ENCODE peak calls at places on chromosomes 12 and 14, in six cellular contexts. E, P, R, Y, T and H are unnamed samples.

GRCh38 chr12:2324375-2324774 is 271.6 kb downstream of the CACNA1C start:
- DNase-seq in E (no peak), P (peak), R (no peak), Y (no peak), T (no peak), H (no peak)

GRCh38 chr12:13209279-13210021 is 12.9 kb downstream of the EMP1 start:
- DNase-seq in P (no peak), T (no peak), E (no peak), Y (no peak), R (no peak), H (no peak)

GRCh38 chr14:59406454-59407245 is 58.5 kb downstream of the GPR135 start:
- DNase-seq in Y (no peak), E (no peak), P (no peak), T (no peak), R (no peak), H (no peak)

GRCh38 chr12:131219173-131220006 is 265.7 kb downstream of the ADGRD1 start:
- DNase-seq in T (no peak), Y (no peak), E (no peak), P (no peak), R (no peak), H (no peak)

GRCh38 chr14:92480856-92481255 is 32.7 kb upstream of the RIN3 start:
- DNase-seq in P (no peak), R (no peak), E (no peak), T (no peak), Y (no peak), H (no peak)

GRCh38 chr14:72796935-72797334 is 97.0 kb downstream of the DPF3 start:
- DNase-seq in T (no peak), R (no peak), Y (no peak), P (no peak), E (no peak), H (no peak)

GRCh38 chr12:119202121-119202527 is 23.4 kb downstream of the HSPB8 start:
- DNase-seq in R (no peak), P (no peak), T (no peak), E (no peak), Y (no peak), H (no peak)

GRCh38 chr12:6953417-6954315 is 2.5 kb downstream of the PTPN6 start:
- DNase-seq in R (peak), T (no peak), E (peak), P (no peak), Y (no peak), H (peak)

GRCh38 chr14:20179880-20180279 is 10.8 kb upstream of the OR11G2 start:
- DNase-seq in E (no peak), T (no peak), Y (no peak), R (no peak), P (no peak), H (no peak)

GRCh38 chr12:12976366-12976765 is 23.7 kb downstream of the HEBP1 start:
- DNase-seq in R (no peak), P (no peak), Y (peak), E (no peak), T (no peak), H (peak)

GRCh38 chr14:98958048-98959031 is 313.7 kb downstream of the BCL11B start:
- DNase-seq in T (no peak), E (no peak), R (no peak), Y (no peak), P (no peak), H (no peak)

GRCh38 chr12:120496353-120497340 is 734 bp downstream of the DYNLL1 start:
- DNase-seq in R (peak), Y (peak), P (peak), T (peak), E (peak), H (peak)

GRCh38 chr12:60216226-60216625 is 620.4 kb downstream of the SLC16A7 start:
- DNase-seq in R (no peak), T (no peak), P (no peak), Y (no peak), E (no peak), H (no peak)

GRCh38 chr12:112130461-112130998 is 5.2 kb downstream of the TRAFD1 start:
- DNase-seq in P (no peak), R (no peak), T (no peak), Y (no peak), E (no peak), H (peak)

GRCh38 chr14:99383457-99384428 is 96.9 kb downstream of the SETD3 start:
- DNase-seq in E (no peak), R (no peak), P (no peak), T (no peak), Y (no peak), H (no peak)

GRCh38 chr12:77697126-77697525 is 133.6 kb upstream of the NAV3 start:
- DNase-seq in E (no peak), P (no peak), T (no peak), R (no peak), Y (no peak), H (no peak)

GRCh38 chr12:13024151-13024946 is 19.8 kb upstream of the FAM234B start:
- DNase-seq in R (no peak), P (no peak), T (peak), Y (no peak), E (no peak), H (no peak)

GRCh38 chr12:6229823-6230222 is 29.6 kb downstream of the CD9 start:
- DNase-seq in P (no peak), R (no peak), E (no peak), Y (peak), T (no peak), H (peak)

GRCh38 chr12:53207042-53207441 is at the start of gene ITGB7:
- DNase-seq in Y (no peak), T (no peak), R (peak), P (no peak), E (peak), H (no peak)

GRCh38 chr12:8661016-8661415 is 1.6 kb downstream of the MFAP5 start:
- DNase-seq in E (no peak), P (no peak), R (no peak), T (no peak), Y (no peak), H (no peak)

GRCh38 chr14:76326918-76327689 is 48.8 kb upstream of the ESRRB start:
- DNase-seq in Y (no peak), P (no peak), R (no peak), E (no peak), T (no peak), H (no peak)

GRCh38 chr12:57459055-57459749 is 383 bp upstream of the GLI1 start:
- DNase-seq in R (peak), Y (peak), P (peak), T (peak), E (peak), H (peak)

GRCh38 chr14:75655235-75655634 is 5.4 kb downstream of the ERG28 start:
- DNase-seq in P (no peak), R (no peak), T (no peak), E (no peak), Y (no peak), H (no peak)

GRCh38 chr14:71190691-71191090 is 283.4 kb downstream of the PCNX1 start:
- DNase-seq in P (no peak), E (no peak), Y (no peak), R (no peak), T (no peak), H (no peak)

GRCh38 chr12:27762757-27763156 is 17.3 kb upstream of the KLHL42 start:
- DNase-seq in R (no peak), T (no peak), Y (no peak), E (no peak), P (no peak), H (peak)

GRCh38 chr12:121379945-121380344 is 20.0 kb upstream of the RNF34 start:
- DNase-seq in Y (no peak), T (no peak), P (no peak), E (no peak), R (no peak), H (no peak)